ENCODE peak calls at places on chromosome 15, in five cellular contexts. E, W, D, K and I are unnamed samples.

GRCh38 chr15:58918239-58918638 is 15.2 kb downstream of the SLTM start:
- DNase-seq in E (no peak), W (no peak), D (no peak), K (no peak), I (no peak)

GRCh38 chr15:84937144-84937543 is 44.5 kb upstream of the PDE8A start:
- DNase-seq in E (peak), W (peak), D (no peak), K (no peak), I (no peak)

GRCh38 chr15:43977072-43977884 is 150.5 kb downstream of the WDR76 start:
- DNase-seq in E (peak), W (no peak), D (no peak), K (no peak), I (no peak)

GRCh38 chr15:88605507-88606436 is 15.4 kb upstream of the AEN start:
- DNase-seq in E (peak), W (peak), D (peak), K (no peak), I (no peak)

GRCh38 chr15:76309561-76310330 is 1.5 kb downstream of the ETFA start:
- DNase-seq in E (no peak), W (no peak), D (no peak), K (no peak), I (no peak)

GRCh38 chr15:85558747-85559327 is 178.4 kb downstream of the AKAP13 start:
- DNase-seq in E (no peak), W (no peak), D (no peak), K (no peak), I (no peak)

GRCh38 chr15:74442063-74442462 is 8.3 kb upstream of the SEMA7A start:
- DNase-seq in E (no peak), W (no peak), D (no peak), K (no peak), I (no peak)

GRCh38 chr15:70142322-70143191 is 44.8 kb upstream of the TLE3 start:
- DNase-seq in E (peak), W (no peak), D (no peak), K (no peak), I (no peak)

GRCh38 chr15:85388962-85389361 is 8.6 kb downstream of the AKAP13 start:
- DNase-seq in E (no peak), W (no peak), D (no peak), K (no peak), I (no peak)

GRCh38 chr15:68580026-68580882 is 1.5 kb downstream of the CORO2B start:
- DNase-seq in E (no peak), W (no peak), D (no peak), K (no peak), I (no peak)

GRCh38 chr15:59360896-59361295 is 11.8 kb downstream of the MYO1E start:
- DNase-seq in E (no peak), W (no peak), D (no peak), K (no peak), I (no peak)

GRCh38 chr15:70250208-70251201 is 152.8 kb upstream of the TLE3 start:
- DNase-seq in E (no peak), W (no peak), D (no peak), K (no peak), I (no peak)

GRCh38 chr15:39869251-39869650 is 50.8 kb downstream of the GPR176 start:
- DNase-seq in E (no peak), W (peak), D (no peak), K (no peak), I (no peak)

GRCh38 chr15:80662129-80662528 is 33.0 kb upstream of the ABHD17C start:
- DNase-seq in E (peak), W (no peak), D (no peak), K (no peak), I (no peak)

GRCh38 chr15:71496336-71496955 is 313.9 kb upstream of the NR2E3 start:
- DNase-seq in E (no peak), W (no peak), D (no peak), K (no peak), I (no peak)

GRCh38 chr15:85047271-85047948 is 65.8 kb downstream of the PDE8A start:
- DNase-seq in E (peak), W (no peak), D (no peak), K (peak), I (peak)

GRCh38 chr15:65323071-65323511 is 18.6 kb downstream of the RNU5B-1 start:
- DNase-seq in E (no peak), W (peak), D (peak), K (no peak), I (no peak)

GRCh38 chr15:84104853-84105252 is 130.7 kb upstream of the GOLGA6L4 start:
- DNase-seq in E (no peak), W (no peak), D (no peak), K (no peak), I (no peak)

GRCh38 chr15:25742421-25743159 is 120.5 kb downstream of the ATP10A start:
- DNase-seq in E (no peak), W (no peak), D (no peak), K (no peak), I (no peak)

GRCh38 chr15:81941479-81941878 is 104.3 kb downstream of the MEX3B start:
- DNase-seq in E (no peak), W (peak), D (no peak), K (no peak), I (no peak)

GRCh38 chr15:60004019-60004845 is at the start of gene FOXB1:
- DNase-seq in E (no peak), W (peak), D (no peak), K (no peak), I (no peak)

GRCh38 chr15:64780600-64781156 is 5.3 kb upstream of the RBPMS2 start:
- DNase-seq in E (no peak), W (no peak), D (no peak), K (no peak), I (no peak)